ENCODE peak calls at places on chromosome 12, in five cellular contexts. One of them, this sample, is unnamed.

GRCh38 chr12:101863971-101864370 is 13.4 kb upstream of the DRAM1 start:
- DNase-seq in fibroblast of lung: no peak
- DNase-seq in Karpas-422: no peak
- DNase-seq in HepG2: no peak
- DNase-seq in neural progenitor cell: no peak
- DNase-seq in this sample: no peak

GRCh38 chr12:46675736-46676135 is 150.1 kb downstream of the SLC38A4 start:
- DNase-seq in Karpas-422: peak
- DNase-seq in neural progenitor cell: peak
- DNase-seq in fibroblast of lung: peak
- DNase-seq in HepG2: peak
- DNase-seq in this sample: peak

GRCh38 chr12:53636641-53637040 is 10.5 kb upstream of the ATF7 start:
- DNase-seq in Karpas-422: no peak
- DNase-seq in fibroblast of lung: no peak
- DNase-seq in neural progenitor cell: no peak
- DNase-seq in HepG2: no peak
- DNase-seq in this sample: no peak

GRCh38 chr12:51531982-51532497 is 59.0 kb upstream of the SCN8A start:
- DNase-seq in Karpas-422: peak
- DNase-seq in neural progenitor cell: peak
- DNase-seq in fibroblast of lung: peak
- DNase-seq in HepG2: peak
- DNase-seq in this sample: peak

GRCh38 chr12:52899338-52900035 is 5.4 kb downstream of the KRT8 start:
- DNase-seq in HepG2: no peak
- DNase-seq in neural progenitor cell: no peak
- DNase-seq in fibroblast of lung: no peak
- DNase-seq in Karpas-422: no peak
- DNase-seq in this sample: no peak

GRCh38 chr12:3152013-3152412 is 74.8 kb downstream of the TSPAN9 start:
- DNase-seq in Karpas-422: no peak
- DNase-seq in fibroblast of lung: peak
- DNase-seq in neural progenitor cell: peak
- DNase-seq in HepG2: no peak
- DNase-seq in this sample: peak

GRCh38 chr12:96907681-96908163 is 665 bp downstream of the NEDD1 start:
- DNase-seq in neural progenitor cell: peak
- DNase-seq in HepG2: peak
- DNase-seq in fibroblast of lung: peak
- DNase-seq in Karpas-422: peak
- DNase-seq in this sample: peak

GRCh38 chr12:93318720-93319522 is 58.8 kb upstream of the NUDT4 start:
- DNase-seq in neural progenitor cell: peak
- DNase-seq in fibroblast of lung: no peak
- DNase-seq in Karpas-422: no peak
- DNase-seq in HepG2: no peak
- DNase-seq in this sample: no peak

GRCh38 chr12:67766370-67766769 is 117.8 kb downstream of the DYRK2 start:
- DNase-seq in Karpas-422: no peak
- DNase-seq in neural progenitor cell: no peak
- DNase-seq in HepG2: no peak
- DNase-seq in fibroblast of lung: peak
- DNase-seq in this sample: peak

GRCh38 chr12:42732908-42733411 is 143.4 kb upstream of the PRICKLE1 start:
- DNase-seq in HepG2: no peak
- DNase-seq in neural progenitor cell: no peak
- DNase-seq in fibroblast of lung: peak
- DNase-seq in Karpas-422: no peak
- DNase-seq in this sample: peak

GRCh38 chr12:30909088-30909688 is 17.4 kb upstream of the TSPAN11 start:
- DNase-seq in HepG2: no peak
- DNase-seq in neural progenitor cell: no peak
- DNase-seq in Karpas-422: peak
- DNase-seq in fibroblast of lung: no peak
- DNase-seq in this sample: no peak

GRCh38 chr12:86597431-86597830 is 341.2 kb upstream of the MGAT4C start:
- DNase-seq in Karpas-422: no peak
- DNase-seq in fibroblast of lung: no peak
- DNase-seq in HepG2: no peak
- DNase-seq in neural progenitor cell: no peak
- DNase-seq in this sample: no peak

GRCh38 chr12:7444076-7444475 is at the start of gene CD163L1:
- DNase-seq in fibroblast of lung: no peak
- DNase-seq in neural progenitor cell: no peak
- DNase-seq in HepG2: no peak
- DNase-seq in Karpas-422: no peak
- DNase-seq in this sample: no peak

GRCh38 chr12:7444537-7444936 is 584 bp upstream of the CD163L1 start:
- DNase-seq in fibroblast of lung: no peak
- DNase-seq in Karpas-422: no peak
- DNase-seq in HepG2: no peak
- DNase-seq in neural progenitor cell: no peak
- DNase-seq in this sample: no peak

GRCh38 chr12:7434670-7435069 is 9.3 kb downstream of the CD163L1 start:
- DNase-seq in HepG2: no peak
- DNase-seq in neural progenitor cell: no peak
- DNase-seq in fibroblast of lung: no peak
- DNase-seq in Karpas-422: no peak
- DNase-seq in this sample: no peak

GRCh38 chr12:7441216-7441615 is 2.7 kb downstream of the CD163L1 start:
- DNase-seq in HepG2: no peak
- DNase-seq in Karpas-422: no peak
- DNase-seq in fibroblast of lung: peak
- DNase-seq in neural progenitor cell: no peak
- DNase-seq in this sample: peak

DNA sequence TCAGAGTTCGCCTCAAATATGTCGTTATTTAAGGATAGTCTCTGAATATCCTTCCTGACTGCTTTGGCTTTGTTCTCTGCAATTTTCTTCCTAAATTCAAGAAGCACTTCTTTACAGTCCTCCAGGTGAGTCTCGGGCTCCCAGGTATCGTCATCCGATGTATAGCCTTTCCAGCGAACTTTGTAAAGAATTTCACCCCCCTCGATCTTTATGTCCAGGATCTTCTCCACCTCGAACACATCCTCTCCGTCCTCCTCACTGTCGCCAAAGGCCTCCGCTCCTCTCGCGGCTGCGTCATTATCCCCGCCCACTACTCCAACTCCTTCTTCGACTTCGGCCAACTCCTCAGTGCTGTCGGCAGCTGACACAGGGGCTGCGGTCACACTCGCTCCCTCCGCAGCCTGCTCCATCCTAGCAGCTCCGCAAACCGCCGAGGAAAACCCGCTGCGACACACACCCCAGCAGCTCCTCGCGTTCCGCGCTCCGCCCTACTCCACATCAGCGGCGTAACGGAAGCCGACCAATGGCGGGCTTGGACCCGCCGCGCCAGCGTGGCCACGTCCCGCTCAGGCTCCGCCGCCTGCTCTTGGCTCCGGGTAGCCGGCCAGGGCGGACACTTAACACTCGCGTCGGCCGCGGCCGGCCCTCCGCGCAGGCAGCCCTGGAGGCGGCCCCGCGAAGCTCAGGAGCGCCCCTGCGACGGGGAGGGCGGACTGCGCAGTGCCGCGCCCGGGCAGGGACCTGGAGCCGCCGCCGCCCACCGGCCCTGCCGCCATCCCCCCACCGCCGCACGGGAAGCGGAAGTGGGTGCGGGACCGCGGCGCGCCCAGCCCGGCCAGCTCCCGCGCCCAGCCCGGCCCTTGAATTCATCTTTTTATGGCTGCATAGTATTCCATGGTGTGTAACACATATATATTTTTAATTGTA is 4.1 kb downstream of the CD163L1 start:
- DNase-seq in neural progenitor cell: peak
- DNase-seq in fibroblast of lung: peak
- DNase-seq in HepG2: no peak
- DNase-seq in Karpas-422: no peak
- DNase-seq in this sample: peak
- H3K9ac ChIP-seq in neural progenitor cell: no peak
- H3K9ac ChIP-seq in fibroblast of lung: no peak
- H3K9ac ChIP-seq in HepG2: no peak
- H3K9ac ChIP-seq in Karpas-422: no peak
- H3K9ac ChIP-seq in this sample: peak

GRCh38 chr12:109605599-109606228 is 32.1 kb downstream of the MVK start:
- DNase-seq in fibroblast of lung: no peak
- DNase-seq in Karpas-422: no peak
- DNase-seq in neural progenitor cell: peak
- DNase-seq in HepG2: no peak
- DNase-seq in this sample: no peak

GRCh38 chr12:109604902-109605536 is 31.4 kb downstream of the MVK start:
- DNase-seq in fibroblast of lung: no peak
- DNase-seq in HepG2: no peak
- DNase-seq in Karpas-422: no peak
- DNase-seq in neural progenitor cell: peak
- DNase-seq in this sample: no peak

GRCh38 chr12:109601557-109601956 is 28.0 kb downstream of the MVK start:
- DNase-seq in fibroblast of lung: no peak
- DNase-seq in HepG2: no peak
- DNase-seq in Karpas-422: no peak
- DNase-seq in neural progenitor cell: no peak
- DNase-seq in this sample: no peak

GRCh38 chr12:109606261-109607028 is 32.9 kb downstream of the MVK start:
- DNase-seq in fibroblast of lung: no peak
- DNase-seq in neural progenitor cell: peak
- DNase-seq in HepG2: peak
- DNase-seq in Karpas-422: no peak
- DNase-seq in this sample: no peak

DNA sequence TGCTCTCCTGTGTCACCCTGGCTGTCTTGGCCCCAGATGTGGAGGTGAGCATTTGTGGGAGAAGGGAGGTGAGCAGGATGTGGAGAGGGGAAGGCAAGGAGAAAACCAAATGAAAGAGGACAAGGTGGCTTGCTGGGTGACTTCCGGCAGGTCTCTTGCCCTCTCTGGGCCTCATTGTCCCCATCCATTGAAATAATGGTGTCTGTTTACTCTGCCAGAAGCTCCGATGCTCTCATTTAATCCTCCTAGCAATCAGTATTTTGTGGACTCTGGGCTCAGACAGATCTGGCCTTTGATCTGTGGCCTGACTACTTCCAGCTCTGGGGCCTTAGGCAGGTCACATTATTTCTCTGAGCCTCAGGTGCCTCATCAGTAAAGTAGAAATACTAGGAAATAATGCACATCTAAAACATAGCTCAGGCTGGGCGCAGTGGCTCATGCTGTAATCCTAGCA is 30.6 kb downstream of the MVK start:
- DNase-seq in fibroblast of lung: no peak
- DNase-seq in neural progenitor cell: no peak
- DNase-seq in Karpas-422: no peak
- DNase-seq in HepG2: peak
- DNase-seq in this sample: no peak
- H3K9ac ChIP-seq in fibroblast of lung: no peak
- H3K9ac ChIP-seq in neural progenitor cell: no peak
- H3K9ac ChIP-seq in Karpas-422: no peak
- H3K9ac ChIP-seq in HepG2: no peak
- H3K9ac ChIP-seq in this sample: no peak

DNA sequence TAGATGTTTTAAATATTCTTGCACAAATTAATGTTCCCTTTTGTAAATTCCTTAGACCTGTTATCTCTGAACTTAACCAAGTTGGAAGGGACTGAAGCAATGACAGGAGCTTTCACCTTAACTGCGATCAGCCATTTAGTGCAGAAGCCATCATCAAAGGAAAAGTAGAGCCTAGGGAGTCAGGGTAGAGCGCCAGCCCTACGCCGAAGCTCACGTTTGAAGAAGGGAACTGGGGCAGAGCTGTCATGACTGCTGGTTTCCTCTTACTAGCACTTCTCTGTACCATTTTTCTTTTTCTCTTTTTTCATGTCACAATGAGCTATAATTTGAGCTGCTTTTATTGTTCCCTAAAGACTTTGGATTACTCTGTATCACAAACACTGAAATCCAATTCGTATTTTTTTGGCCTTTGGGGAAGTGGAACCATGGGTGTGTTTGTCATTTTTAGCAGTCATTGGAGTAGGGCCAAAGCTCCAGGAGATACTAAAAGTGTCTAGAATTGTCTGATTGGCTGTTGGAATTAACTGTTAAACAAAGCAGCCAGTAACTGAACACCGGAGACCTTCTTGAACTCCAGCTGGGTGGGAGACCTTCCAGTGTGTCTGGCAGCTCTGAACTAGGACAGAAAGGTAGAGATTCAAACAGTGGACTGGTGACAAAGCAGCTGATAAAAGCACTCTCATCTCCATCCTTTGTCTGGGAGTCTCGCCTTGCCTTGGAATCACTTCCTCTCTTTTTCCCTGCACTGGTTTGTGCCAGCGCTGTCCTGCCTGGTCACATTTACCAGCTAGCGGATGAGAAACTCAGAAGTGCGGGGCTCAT is 9.1 kb downstream of the MTRFR start:
- DNase-seq in Karpas-422: peak
- DNase-seq in fibroblast of lung: no peak
- DNase-seq in HepG2: no peak
- DNase-seq in neural progenitor cell: no peak
- DNase-seq in this sample: no peak
- H3K9ac ChIP-seq in Karpas-422: peak
- H3K9ac ChIP-seq in fibroblast of lung: no peak
- H3K9ac ChIP-seq in HepG2: no peak
- H3K9ac ChIP-seq in neural progenitor cell: peak
- H3K9ac ChIP-seq in this sample: no peak

GRCh38 chr12:6855322-6855721 is 3.4 kb downstream of the USP5 start:
- DNase-seq in fibroblast of lung: no peak
- DNase-seq in neural progenitor cell: no peak
- DNase-seq in HepG2: no peak
- DNase-seq in Karpas-422: no peak
- DNase-seq in this sample: no peak

GRCh38 chr12:6852651-6853354 is 853 bp downstream of the USP5 start:
- DNase-seq in neural progenitor cell: peak
- DNase-seq in HepG2: peak
- DNase-seq in Karpas-422: peak
- DNase-seq in fibroblast of lung: peak
- DNase-seq in this sample: peak

GRCh38 chr12:6851921-6852650 is at the start of gene USP5:
- DNase-seq in Karpas-422: peak
- DNase-seq in HepG2: peak
- DNase-seq in fibroblast of lung: peak
- DNase-seq in neural progenitor cell: peak
- DNase-seq in this sample: peak

GRCh38 chr12:6853626-6854025 is 1.7 kb downstream of the USP5 start:
- DNase-seq in fibroblast of lung: no peak
- DNase-seq in Karpas-422: no peak
- DNase-seq in HepG2: no peak
- DNase-seq in neural progenitor cell: no peak
- DNase-seq in this sample: no peak

DNA sequence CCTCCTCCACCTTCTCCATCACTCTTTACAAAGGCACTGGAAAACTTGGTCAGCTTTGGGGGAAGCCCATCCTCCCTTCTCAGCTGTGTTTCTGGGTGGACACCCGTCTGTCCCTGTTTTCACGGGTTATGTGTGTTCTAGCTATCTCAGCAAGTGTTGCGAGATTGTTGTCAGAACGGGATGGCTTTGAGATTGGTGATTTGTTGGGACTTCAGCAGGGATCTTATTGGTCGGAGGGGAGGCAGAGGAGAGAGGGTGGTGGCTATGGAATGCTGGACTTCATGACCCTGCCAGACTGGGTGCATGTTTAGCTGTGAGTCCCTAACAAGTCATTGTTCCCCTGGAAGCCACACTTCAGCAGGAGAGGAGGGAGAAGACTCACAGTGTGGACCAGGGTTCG is 2.1 kb downstream of the USP5 start:
- DNase-seq in neural progenitor cell: no peak
- DNase-seq in HepG2: peak
- DNase-seq in Karpas-422: no peak
- DNase-seq in fibroblast of lung: no peak
- DNase-seq in this sample: no peak
- H3K9ac ChIP-seq in neural progenitor cell: no peak
- H3K9ac ChIP-seq in HepG2: peak
- H3K9ac ChIP-seq in Karpas-422: peak
- H3K9ac ChIP-seq in fibroblast of lung: no peak
- H3K9ac ChIP-seq in this sample: peak